ENCODE peak calls at places on chromosomes 1 and 21, in four cellular contexts. One of them, this sample, is unnamed.

GRCh38 chr1:91685994-91686393 is 185.3 kb downstream of the CDC7 start:
- DNase-seq in A549: no peak
- DNase-seq in cardiac fibroblast: no peak
- DNase-seq in left ventricle myocardium inferior: no peak
- DNase-seq in this sample: no peak

GRCh38 chr1:67052741-67053534 is 1.0 kb downstream of the SLC35D1 start:
- DNase-seq in A549: peak
- DNase-seq in cardiac fibroblast: peak
- DNase-seq in left ventricle myocardium inferior: peak
- DNase-seq in this sample: no peak

GRCh38 chr1:170720661-170721060 is 56.7 kb downstream of the PRRX1 start:
- DNase-seq in A549: no peak
- DNase-seq in cardiac fibroblast: no peak
- DNase-seq in left ventricle myocardium inferior: no peak
- DNase-seq in this sample: no peak

GRCh38 chr1:221439734-221440436 is 302.0 kb downstream of the DUSP10 start:
- DNase-seq in A549: peak
- DNase-seq in cardiac fibroblast: peak
- DNase-seq in left ventricle myocardium inferior: no peak
- DNase-seq in this sample: peak

GRCh38 chr1:150322310-150322709 is 977 bp downstream of the PRPF3 start:
- DNase-seq in A549: peak
- DNase-seq in cardiac fibroblast: peak
- DNase-seq in left ventricle myocardium inferior: no peak
- DNase-seq in this sample: no peak

GRCh38 chr21:25863747-25864146 is 129.0 kb downstream of the GABPA start:
- DNase-seq in A549: no peak
- DNase-seq in cardiac fibroblast: no peak
- DNase-seq in left ventricle myocardium inferior: no peak
- DNase-seq in this sample: no peak

GRCh38 chr1:157966034-157966671 is 27.3 kb upstream of the KIRREL1 start:
- DNase-seq in A549: peak
- DNase-seq in cardiac fibroblast: peak
- DNase-seq in left ventricle myocardium inferior: no peak
- DNase-seq in this sample: peak

GRCh38 chr1:179141592-179142244 is 59.8 kb downstream of the TOR3A start:
- DNase-seq in A549: no peak
- DNase-seq in cardiac fibroblast: peak
- DNase-seq in left ventricle myocardium inferior: no peak
- DNase-seq in this sample: peak

GRCh38 chr21:15149825-15150224 is 85.0 kb upstream of the NRIP1 start:
- DNase-seq in A549: no peak
- DNase-seq in cardiac fibroblast: no peak
- DNase-seq in left ventricle myocardium inferior: no peak
- DNase-seq in this sample: no peak

GRCh38 chr1:204102029-204102611 is 29.2 kb downstream of the SOX13 start:
- DNase-seq in A549: no peak
- DNase-seq in cardiac fibroblast: no peak
- DNase-seq in left ventricle myocardium inferior: no peak
- DNase-seq in this sample: no peak

GRCh38 chr1:12772520-12772919 is 1.0 kb upstream of the PRAMEF12 start:
- DNase-seq in A549: no peak
- DNase-seq in cardiac fibroblast: no peak
- DNase-seq in left ventricle myocardium inferior: no peak
- DNase-seq in this sample: no peak

GRCh38 chr1:192878249-192878648 is 69.4 kb downstream of the RGS2 start:
- DNase-seq in A549: no peak
- DNase-seq in cardiac fibroblast: peak
- DNase-seq in left ventricle myocardium inferior: peak
- DNase-seq in this sample: peak

GRCh38 chr1:226134170-226135058 is 52.1 kb downstream of the ACBD3 start:
- DNase-seq in A549: no peak
- DNase-seq in cardiac fibroblast: no peak
- DNase-seq in left ventricle myocardium inferior: no peak
- DNase-seq in this sample: no peak

GRCh38 chr1:180941518-180942275 is 29.0 kb downstream of the KIAA1614 start:
- DNase-seq in A549: no peak
- DNase-seq in cardiac fibroblast: no peak
- DNase-seq in left ventricle myocardium inferior: no peak
- DNase-seq in this sample: no peak

GRCh38 chr1:220407101-220407683 is 120.7 kb upstream of the MARK1 start:
- DNase-seq in A549: no peak
- DNase-seq in cardiac fibroblast: no peak
- DNase-seq in left ventricle myocardium inferior: no peak
- DNase-seq in this sample: no peak

GRCh38 chr1:12531169-12531479 is 86.9 kb downstream of the DHRS3 start:
- DNase-seq in A549: no peak
- DNase-seq in cardiac fibroblast: no peak
- DNase-seq in left ventricle myocardium inferior: no peak
- DNase-seq in this sample: no peak

GRCh38 chr1:246214708-246215504 is 292.2 kb downstream of the SMYD3 start:
- DNase-seq in A549: no peak
- DNase-seq in cardiac fibroblast: peak
- DNase-seq in left ventricle myocardium inferior: no peak
- DNase-seq in this sample: peak

GRCh38 chr1:74271503-74271902 is 36.3 kb downstream of the TNNI3K start:
- DNase-seq in A549: no peak
- DNase-seq in cardiac fibroblast: no peak
- DNase-seq in left ventricle myocardium inferior: no peak
- DNase-seq in this sample: no peak

GRCh38 chr1:114093624-114094302 is 59.9 kb downstream of the SYT6 start:
- DNase-seq in A549: no peak
- DNase-seq in cardiac fibroblast: peak
- DNase-seq in left ventricle myocardium inferior: no peak
- DNase-seq in this sample: no peak

GRCh38 chr1:163168053-163168452 is 34.7 kb downstream of the RGS5 start:
- DNase-seq in A549: no peak
- DNase-seq in cardiac fibroblast: peak
- DNase-seq in left ventricle myocardium inferior: no peak
- DNase-seq in this sample: peak

GRCh38 chr1:190373705-190374336 is 103.8 kb downstream of the BRINP3 start:
- DNase-seq in A549: no peak
- DNase-seq in cardiac fibroblast: peak
- DNase-seq in left ventricle myocardium inferior: no peak
- DNase-seq in this sample: no peak

GRCh38 chr1:231973840-231974239 is 347.2 kb downstream of the DISC1 start:
- DNase-seq in A549: no peak
- DNase-seq in cardiac fibroblast: no peak
- DNase-seq in left ventricle myocardium inferior: no peak
- DNase-seq in this sample: no peak

GRCh38 chr1:204128964-204129896 is 22.6 kb downstream of the ETNK2 start:
- DNase-seq in A549: peak
- DNase-seq in cardiac fibroblast: peak
- DNase-seq in left ventricle myocardium inferior: peak
- DNase-seq in this sample: peak

GRCh38 chr1:236063919-236064673 is 794 bp downstream of the NID1 start:
- DNase-seq in A549: peak
- DNase-seq in cardiac fibroblast: peak
- DNase-seq in left ventricle myocardium inferior: peak
- DNase-seq in this sample: no peak

GRCh38 chr1:222420621-222421020 is 127.3 kb downstream of the HHIPL2 start:
- DNase-seq in A549: no peak
- DNase-seq in cardiac fibroblast: no peak
- DNase-seq in left ventricle myocardium inferior: no peak
- DNase-seq in this sample: no peak

GRCh38 chr1:22971161-22972062 is 1.3 kb downstream of the LACTBL1 start:
- DNase-seq in A549: no peak
- DNase-seq in cardiac fibroblast: peak
- DNase-seq in left ventricle myocardium inferior: no peak
- DNase-seq in this sample: no peak

GRCh38 chr1:92883297-92883696 is 51.5 kb downstream of the RPL5 start:
- DNase-seq in A549: no peak
- DNase-seq in cardiac fibroblast: no peak
- DNase-seq in left ventricle myocardium inferior: no peak
- DNase-seq in this sample: no peak

GRCh38 chr1:100543640-100544039 is 5.7 kb downstream of the GPR88 start:
- DNase-seq in A549: no peak
- DNase-seq in cardiac fibroblast: peak
- DNase-seq in left ventricle myocardium inferior: no peak
- DNase-seq in this sample: no peak
- TF ChIP-seq CTCF in A549: peak
- TF ChIP-seq CTCF in cardiac fibroblast: peak
- TF ChIP-seq CTCF in left ventricle myocardium inferior: no peak
- TF ChIP-seq CTCF in this sample: peak

GRCh38 chr1:2529776-2530500 is at the start of gene HES5:
- DNase-seq in A549: no peak
- DNase-seq in cardiac fibroblast: no peak
- DNase-seq in left ventricle myocardium inferior: peak
- DNase-seq in this sample: no peak

GRCh38 chr1:2528611-2528965 is 1.5 kb downstream of the HES5 start:
- DNase-seq in A549: no peak
- DNase-seq in cardiac fibroblast: no peak
- DNase-seq in left ventricle myocardium inferior: no peak
- DNase-seq in this sample: no peak

GRCh38 chr1:2532485-2533160 is 2.6 kb upstream of the HES5 start:
- DNase-seq in A549: no peak
- DNase-seq in cardiac fibroblast: no peak
- DNase-seq in left ventricle myocardium inferior: no peak
- DNase-seq in this sample: no peak

GRCh38 chr1:2528966-2529750 is 905 bp downstream of the HES5 start:
- DNase-seq in A549: no peak
- DNase-seq in cardiac fibroblast: no peak
- DNase-seq in left ventricle myocardium inferior: no peak
- DNase-seq in this sample: no peak

DNA sequence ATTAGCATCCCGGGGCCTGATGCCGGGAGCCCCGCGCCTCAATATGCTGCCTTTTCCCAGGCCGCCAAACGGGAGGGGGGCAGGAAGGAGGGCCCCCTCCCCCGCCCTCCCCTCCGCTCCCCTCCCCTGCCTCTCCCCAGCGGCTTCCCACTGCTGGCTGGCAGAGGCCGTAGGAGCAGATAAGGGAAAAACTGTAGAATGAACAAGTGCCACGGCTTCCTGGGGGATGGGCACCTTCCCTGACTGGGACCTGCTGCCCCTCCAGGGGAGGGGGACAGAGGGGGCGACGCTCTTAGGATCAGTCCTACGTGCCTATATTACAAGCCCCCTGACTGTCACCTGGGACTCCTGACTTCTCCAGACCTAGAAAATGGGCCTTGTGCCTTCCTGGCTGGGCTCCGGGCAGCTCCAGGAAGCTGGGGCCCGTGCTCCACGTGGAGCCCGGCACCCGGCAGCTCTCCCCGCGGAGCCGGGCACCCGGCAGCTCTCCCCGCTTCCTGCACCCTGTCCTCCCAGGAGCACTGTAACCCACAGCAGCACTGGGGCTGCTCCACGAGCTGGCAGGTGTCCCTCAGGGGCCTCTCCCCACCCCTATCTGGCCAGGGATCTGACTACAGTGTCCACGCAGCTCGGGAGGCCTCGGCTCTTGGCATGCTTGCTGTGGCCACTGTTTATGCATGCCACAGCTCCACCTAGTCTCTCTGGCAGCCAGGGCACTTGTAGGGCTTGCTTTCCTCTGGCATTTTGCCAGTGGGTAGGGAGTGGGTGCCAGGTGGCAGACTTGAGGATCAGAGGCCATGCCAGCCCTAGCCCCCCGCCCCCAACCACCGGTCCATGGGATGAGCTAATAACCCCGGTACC is 668 bp upstream of the HES5 start:
- DNase-seq in A549: no peak
- DNase-seq in cardiac fibroblast: no peak
- DNase-seq in left ventricle myocardium inferior: no peak
- DNase-seq in this sample: no peak
- H3K4me3 ChIP-seq in A549: no peak
- H3K4me3 ChIP-seq in cardiac fibroblast: no peak
- H3K4me3 ChIP-seq in left ventricle myocardium inferior: peak
- H3K4me3 ChIP-seq in this sample: no peak

DNA sequence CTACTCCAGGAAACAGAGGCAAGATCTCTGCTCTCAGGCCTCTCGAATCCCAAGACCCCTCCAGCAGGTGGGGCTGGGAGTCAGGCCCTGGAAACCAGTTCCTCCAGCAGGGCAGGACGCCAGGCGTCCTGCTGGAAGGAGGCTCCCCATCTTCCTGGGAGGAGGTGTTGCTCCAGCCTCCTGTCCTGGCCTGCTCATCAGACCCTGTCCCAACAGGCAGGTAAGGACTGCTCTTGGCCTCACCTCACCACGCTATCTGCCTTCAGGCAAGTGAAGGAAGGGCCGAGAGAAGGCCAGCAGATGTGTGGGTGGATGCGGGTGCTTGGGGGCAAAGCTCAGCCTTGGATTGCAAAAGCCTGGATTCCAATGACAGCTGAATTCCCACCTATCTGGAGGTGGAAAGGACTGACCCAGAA is 82.9 kb downstream of the SSBP3 start:
- DNase-seq in A549: no peak
- DNase-seq in cardiac fibroblast: no peak
- DNase-seq in left ventricle myocardium inferior: no peak
- DNase-seq in this sample: no peak
- TF ChIP-seq CTCF in A549: no peak
- TF ChIP-seq CTCF in cardiac fibroblast: no peak
- TF ChIP-seq CTCF in left ventricle myocardium inferior: peak
- TF ChIP-seq CTCF in this sample: peak

GRCh38 chr1:44807364-44808062 is 362 bp upstream of the DYNLT4 start:
- DNase-seq in A549: peak
- DNase-seq in cardiac fibroblast: peak
- DNase-seq in left ventricle myocardium inferior: peak
- DNase-seq in this sample: peak

GRCh38 chr1:44806704-44807363 is at the start of gene DYNLT4:
- DNase-seq in A549: no peak
- DNase-seq in cardiac fibroblast: no peak
- DNase-seq in left ventricle myocardium inferior: no peak
- DNase-seq in this sample: no peak

GRCh38 chr1:44810101-44810761 is 1.9 kb downstream of the BTBD19 start:
- DNase-seq in A549: no peak
- DNase-seq in cardiac fibroblast: no peak
- DNase-seq in left ventricle myocardium inferior: peak
- DNase-seq in this sample: no peak

GRCh38 chr1:44808938-44809917 is 905 bp downstream of the BTBD19 start:
- DNase-seq in A549: no peak
- DNase-seq in cardiac fibroblast: peak
- DNase-seq in left ventricle myocardium inferior: peak
- DNase-seq in this sample: no peak

DNA sequence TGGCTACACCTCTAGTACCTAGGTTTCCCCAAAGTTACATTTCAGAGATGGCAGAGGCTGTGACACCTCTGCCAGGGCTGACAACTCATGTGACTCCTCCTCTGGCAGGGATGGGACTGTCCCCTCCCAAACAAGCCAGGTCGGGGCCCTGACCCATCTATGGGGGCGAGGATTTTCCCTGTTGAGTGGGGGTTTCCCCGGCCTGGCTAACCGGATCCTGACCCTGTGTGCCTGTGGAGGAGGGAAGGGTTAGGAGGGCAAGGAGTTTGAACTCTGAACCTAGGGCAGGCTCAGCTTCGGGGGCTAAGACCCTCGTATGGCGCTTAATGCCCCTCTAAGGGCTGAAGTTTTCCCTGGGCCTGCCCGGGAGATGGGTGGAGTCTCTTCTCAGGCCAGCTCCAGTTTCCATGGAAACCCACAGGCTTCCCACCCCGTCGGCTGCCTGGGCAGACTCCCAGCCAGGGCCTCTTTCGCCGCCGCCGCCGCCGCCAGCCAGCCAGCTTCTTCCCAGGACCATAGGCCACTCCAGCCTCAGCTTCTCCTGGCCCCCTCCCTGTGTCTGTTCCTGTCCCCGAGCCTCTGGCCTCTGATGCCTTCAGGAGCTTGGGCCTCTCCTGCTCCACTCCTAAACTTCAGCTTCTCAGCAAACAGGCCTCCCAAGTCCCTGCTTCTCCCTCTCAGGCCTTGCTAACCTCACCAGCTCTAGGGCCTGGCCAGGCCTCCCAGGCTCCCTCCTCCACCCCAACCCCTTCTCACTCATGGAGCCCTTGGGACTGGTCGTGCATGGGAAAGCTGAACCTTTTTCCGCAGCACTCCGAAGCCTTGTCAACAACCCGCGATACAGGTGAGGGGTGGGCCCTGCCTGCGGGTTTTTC is at the start of gene BTBD19:
- DNase-seq in A549: no peak
- DNase-seq in cardiac fibroblast: peak
- DNase-seq in left ventricle myocardium inferior: peak
- DNase-seq in this sample: peak
- H3K4me3 ChIP-seq in A549: peak
- H3K4me3 ChIP-seq in cardiac fibroblast: peak
- H3K4me3 ChIP-seq in left ventricle myocardium inferior: peak
- H3K4me3 ChIP-seq in this sample: peak